ENCODE peak calls at places on chromosomes 4 and X, in six cellular contexts. B is IMR-90, C is tibial artery, T is stomach, W is right lobe of liver, U is ovary. Q is an unnamed sample.

GRCh38 chrX:29545878-29546277 is 669.5 kb upstream of the MAGEB2 start:
- DNase-seq in B (no peak), C (no peak), T (no peak), W (peak), U (no peak), Q (no peak)

GRCh38 chrX:15043538-15043937 is 170.3 kb downstream of the MOSPD2 start:
- DNase-seq in B (no peak), C (no peak), T (no peak), W (no peak), U (no peak), Q (no peak)

GRCh38 chr4:126267689-126268088 is 952.9 kb downstream of the FAT4 start:
- DNase-seq in B (peak), C (no peak), T (no peak), W (no peak), U (no peak), Q (peak)

GRCh38 chrX:145727476-145727875 is 90.2 kb upstream of the SLITRK2 start:
- DNase-seq in B (no peak), C (no peak), T (no peak), W (no peak), U (no peak), Q (no peak)

GRCh38 chr4:47839259-47839658 is 1.4 kb upstream of the CORIN start:
- DNase-seq in B (peak), C (no peak), T (no peak), W (no peak), U (no peak), Q (peak)

GRCh38 chr4:75726577-75726976 is 2.2 kb downstream of the USO1 start:
- DNase-seq in B (peak), C (no peak), T (no peak), W (no peak), U (no peak), Q (no peak)

GRCh38 chr4:32031026-32031425 is 1310.9 kb downstream of the PCDH7 start:
- DNase-seq in B (no peak), C (no peak), T (no peak), W (no peak), U (no peak), Q (no peak)

GRCh38 chrX:112731793-112732192 is 52.1 kb upstream of the LHFPL1 start:
- DNase-seq in B (peak), C (no peak), T (no peak), W (no peak), U (no peak), Q (peak)

GRCh38 chrX:154084449-154085300 is 12.8 kb downstream of the MECP2 start:
- DNase-seq in B (no peak), C (no peak), T (no peak), W (no peak), U (no peak), Q (no peak)

GRCh38 chr4:177400030-177400429 is 42.2 kb downstream of the AGA start:
- DNase-seq in B (peak), C (no peak), T (no peak), W (no peak), U (no peak), Q (peak)

GRCh38 chr4:127421418-127421817 is 211.3 kb upstream of the INTU start:
- DNase-seq in B (no peak), C (no peak), T (no peak), W (no peak), U (no peak), Q (no peak)

GRCh38 chrX:55486736-55487135 is 2.9 kb downstream of the USP51 start:
- DNase-seq in B (no peak), C (peak), T (no peak), W (no peak), U (no peak), Q (no peak)

GRCh38 chr4:7336067-7336569 is 98.6 kb downstream of the PSAPL1 start:
- DNase-seq in B (no peak), C (no peak), T (no peak), W (no peak), U (no peak), Q (no peak)
- TF ChIP-seq CTCF in B (no peak), C (no peak), T (no peak), W (no peak), U (no peak), Q (no peak)

GRCh38 chr4:30776451-30776850 is 56.3 kb downstream of the PCDH7 start:
- DNase-seq in B (no peak), C (no peak), T (no peak), W (no peak), U (no peak), Q (peak)
- H3K4me3 ChIP-seq in B (no peak), C (no peak), T (no peak), W (no peak), U (no peak), Q (no peak)

DNA sequence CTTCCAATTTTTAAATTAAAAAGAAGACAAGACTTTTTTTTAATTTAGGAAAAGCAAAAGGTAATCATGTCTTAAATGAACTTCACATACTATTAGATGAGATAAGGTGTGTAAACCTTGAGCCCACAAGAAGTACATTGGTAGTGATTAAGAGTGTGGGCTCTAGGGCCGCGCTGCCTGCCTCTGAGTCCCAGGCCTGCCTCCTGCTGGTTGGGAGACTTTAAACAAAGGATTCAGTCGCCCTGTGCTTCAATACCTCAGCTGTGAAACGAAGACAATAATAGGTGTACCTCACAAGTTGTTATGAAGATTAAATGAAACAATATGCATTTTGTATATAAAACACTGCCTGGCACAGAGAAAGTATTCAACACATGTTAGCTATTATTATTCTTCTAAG is 95.9 kb upstream of the MYOZ2 start:
- DNase-seq in B (no peak), C (no peak), T (no peak), W (no peak), U (no peak), Q (no peak)
- TF ChIP-seq CTCF in B (peak), C (peak), T (no peak), W (no peak), U (no peak), Q (no peak)

GRCh38 chr4:102640669-102641068 is 120.1 kb downstream of the MANBA start:
- DNase-seq in B (peak), C (no peak), T (no peak), W (no peak), U (no peak), Q (peak)
- H3K4me3 ChIP-seq in B (no peak), C (no peak), T (no peak), W (no peak), U (no peak), Q (no peak)

Q was measured in fibroblast of pulmonary artery.